ENCODE peak calls at places on chromosomes 13 and 19, in ten cellular contexts. One of them, this sample, is unnamed.

GRCh38 chr13:51623473-51623872 is 39.2 kb downstream of the WDFY2 start:
- DNase-seq in H1: no peak
- DNase-seq in erythroblast: peak
- DNase-seq in HepG2: no peak
- DNase-seq in breast epithelium: no peak
- DNase-seq in uterus: no peak
- DNase-seq in ovary: no peak
- DNase-seq in upper lobe of left lung: no peak
- DNase-seq in heart left ventricle: no peak
- DNase-seq in lower leg skin: no peak
- DNase-seq in this sample: no peak

GRCh38 chr13:40798380-40798779 is 9.0 kb downstream of the SLC25A15 start:
- DNase-seq in H1: no peak
- DNase-seq in erythroblast: peak
- DNase-seq in HepG2: no peak
- DNase-seq in breast epithelium: no peak
- DNase-seq in uterus: no peak
- DNase-seq in ovary: no peak
- DNase-seq in upper lobe of left lung: no peak
- DNase-seq in heart left ventricle: no peak
- DNase-seq in lower leg skin: no peak
- DNase-seq in this sample: no peak

GRCh38 chr13:36001561-36001960 is 129.6 kb downstream of the DCLK1 start:
- DNase-seq in H1: no peak
- DNase-seq in erythroblast: no peak
- DNase-seq in HepG2: no peak
- DNase-seq in breast epithelium: no peak
- DNase-seq in uterus: no peak
- DNase-seq in ovary: no peak
- DNase-seq in upper lobe of left lung: no peak
- DNase-seq in heart left ventricle: no peak
- DNase-seq in lower leg skin: no peak
- DNase-seq in this sample: no peak

GRCh38 chr19:19485161-19485997 is 30.0 kb downstream of the TSSK6 start:
- DNase-seq in H1: no peak
- DNase-seq in erythroblast: no peak
- DNase-seq in HepG2: no peak
- DNase-seq in breast epithelium: no peak
- DNase-seq in uterus: no peak
- DNase-seq in ovary: no peak
- DNase-seq in upper lobe of left lung: no peak
- DNase-seq in heart left ventricle: peak
- DNase-seq in lower leg skin: no peak
- DNase-seq in this sample: no peak

GRCh38 chr19:21907516-21907915 is 71.5 kb upstream of the ZNF43 start:
- DNase-seq in H1: no peak
- DNase-seq in erythroblast: no peak
- DNase-seq in HepG2: no peak
- DNase-seq in breast epithelium: no peak
- DNase-seq in uterus: no peak
- DNase-seq in ovary: no peak
- DNase-seq in upper lobe of left lung: no peak
- DNase-seq in heart left ventricle: no peak
- DNase-seq in lower leg skin: no peak
- DNase-seq in this sample: no peak

GRCh38 chr19:14090509-14091085 is at the start of gene SAMD1:
- DNase-seq in H1: no peak
- DNase-seq in erythroblast: peak
- DNase-seq in HepG2: peak
- DNase-seq in breast epithelium: peak
- DNase-seq in uterus: peak
- DNase-seq in ovary: peak
- DNase-seq in upper lobe of left lung: peak
- DNase-seq in heart left ventricle: peak
- DNase-seq in lower leg skin: peak
- DNase-seq in this sample: peak

GRCh38 chr13:31000889-31001288 is 68.4 kb downstream of the TEX26 start:
- DNase-seq in H1: no peak
- DNase-seq in erythroblast: no peak
- DNase-seq in HepG2: no peak
- DNase-seq in breast epithelium: no peak
- DNase-seq in uterus: no peak
- DNase-seq in ovary: no peak
- DNase-seq in upper lobe of left lung: no peak
- DNase-seq in heart left ventricle: no peak
- DNase-seq in lower leg skin: no peak
- DNase-seq in this sample: no peak

GRCh38 chr13:20221772-20222171 is 10.3 kb downstream of the GJB6 start:
- DNase-seq in H1: no peak
- DNase-seq in erythroblast: no peak
- DNase-seq in HepG2: no peak
- DNase-seq in breast epithelium: no peak
- DNase-seq in uterus: no peak
- DNase-seq in ovary: no peak
- DNase-seq in upper lobe of left lung: no peak
- DNase-seq in heart left ventricle: no peak
- DNase-seq in lower leg skin: no peak
- DNase-seq in this sample: no peak

GRCh38 chr19:40808497-40808896 is 9.5 kb downstream of the EGLN2 start:
- DNase-seq in H1: no peak
- DNase-seq in erythroblast: no peak
- DNase-seq in HepG2: no peak
- DNase-seq in breast epithelium: no peak
- DNase-seq in uterus: no peak
- DNase-seq in ovary: no peak
- DNase-seq in upper lobe of left lung: no peak
- DNase-seq in heart left ventricle: no peak
- DNase-seq in lower leg skin: no peak
- DNase-seq in this sample: no peak

GRCh38 chr19:40810160-40810559 is 11.2 kb downstream of the EGLN2 start:
- DNase-seq in H1: no peak
- DNase-seq in erythroblast: no peak
- DNase-seq in HepG2: no peak
- DNase-seq in breast epithelium: no peak
- DNase-seq in uterus: peak
- DNase-seq in ovary: no peak
- DNase-seq in upper lobe of left lung: no peak
- DNase-seq in heart left ventricle: no peak
- DNase-seq in lower leg skin: no peak
- DNase-seq in this sample: no peak

GRCh38 chr19:40807147-40808020 is 8.4 kb downstream of the EGLN2 start:
- DNase-seq in H1: no peak
- DNase-seq in erythroblast: no peak
- DNase-seq in HepG2: peak
- DNase-seq in breast epithelium: no peak
- DNase-seq in uterus: peak
- DNase-seq in ovary: no peak
- DNase-seq in upper lobe of left lung: no peak
- DNase-seq in heart left ventricle: no peak
- DNase-seq in lower leg skin: no peak
- DNase-seq in this sample: no peak

GRCh38 chr19:40808021-40808325 is 9.0 kb downstream of the EGLN2 start:
- DNase-seq in H1: no peak
- DNase-seq in erythroblast: no peak
- DNase-seq in HepG2: no peak
- DNase-seq in breast epithelium: no peak
- DNase-seq in uterus: peak
- DNase-seq in ovary: no peak
- DNase-seq in upper lobe of left lung: no peak
- DNase-seq in heart left ventricle: no peak
- DNase-seq in lower leg skin: no peak
- DNase-seq in this sample: no peak

DNA sequence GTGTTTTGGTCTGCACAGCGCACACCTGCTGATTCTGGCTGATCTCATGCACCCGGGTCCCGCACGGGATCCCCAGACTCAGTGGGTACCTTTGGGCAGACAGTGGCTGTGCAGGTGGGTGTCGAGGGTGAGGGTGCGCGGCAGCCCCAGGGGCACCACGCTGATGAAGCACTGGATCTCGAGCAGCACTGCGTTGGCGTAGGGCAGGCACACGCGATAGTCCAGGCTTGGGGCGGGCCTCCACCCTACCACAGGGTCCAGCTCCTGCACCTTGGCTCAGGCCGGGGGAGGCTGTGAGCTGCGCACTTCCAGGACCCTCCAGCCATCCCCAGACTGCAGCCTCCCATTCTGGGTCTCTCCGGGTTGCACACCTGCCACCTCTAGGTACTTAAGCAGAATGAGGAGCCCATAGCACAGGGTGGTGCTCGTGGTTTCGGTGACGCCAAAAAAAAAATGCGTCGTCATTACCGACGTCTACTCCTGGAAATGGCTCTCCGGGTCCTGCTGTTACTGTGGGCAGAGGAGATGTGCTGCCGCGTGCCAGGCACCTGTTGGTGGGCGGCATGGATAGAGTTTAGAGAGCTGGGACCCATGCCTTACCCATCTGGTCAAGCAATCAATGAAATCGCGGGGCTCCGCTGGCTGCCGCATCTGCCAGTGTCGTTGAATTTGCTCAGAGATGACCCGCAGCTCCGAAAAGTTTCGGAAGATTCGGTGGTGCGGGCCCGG is 10.5 kb downstream of the EGLN2 start:
- DNase-seq in H1: no peak
- DNase-seq in erythroblast: no peak
- DNase-seq in HepG2: no peak
- DNase-seq in breast epithelium: no peak
- DNase-seq in uterus: peak
- DNase-seq in ovary: no peak
- DNase-seq in upper lobe of left lung: peak
- DNase-seq in heart left ventricle: peak
- DNase-seq in lower leg skin: no peak
- DNase-seq in this sample: no peak
- TF ChIP-seq POLR2A in H1: no peak
- TF ChIP-seq POLR2A in erythroblast: no peak
- TF ChIP-seq POLR2A in HepG2: no peak
- TF ChIP-seq POLR2A in breast epithelium: no peak
- TF ChIP-seq POLR2A in uterus: no peak
- TF ChIP-seq POLR2A in ovary: no peak
- TF ChIP-seq POLR2A in upper lobe of left lung: no peak
- TF ChIP-seq POLR2A in heart left ventricle: no peak
- TF ChIP-seq POLR2A in lower leg skin: no peak
- TF ChIP-seq POLR2A in this sample: no peak

GRCh38 chr19:16324384-16325160 is at the start of gene KLF2:
- DNase-seq in H1: no peak
- DNase-seq in erythroblast: peak
- DNase-seq in HepG2: peak
- DNase-seq in breast epithelium: peak
- DNase-seq in uterus: peak
- DNase-seq in ovary: peak
- DNase-seq in upper lobe of left lung: peak
- DNase-seq in heart left ventricle: peak
- DNase-seq in lower leg skin: peak
- DNase-seq in this sample: peak
- TF ChIP-seq POLR2A in H1: no peak
- TF ChIP-seq POLR2A in erythroblast: no peak
- TF ChIP-seq POLR2A in HepG2: no peak
- TF ChIP-seq POLR2A in breast epithelium: peak
- TF ChIP-seq POLR2A in uterus: peak
- TF ChIP-seq POLR2A in ovary: peak
- TF ChIP-seq POLR2A in upper lobe of left lung: peak
- TF ChIP-seq POLR2A in heart left ventricle: peak
- TF ChIP-seq POLR2A in lower leg skin: no peak
- TF ChIP-seq POLR2A in this sample: peak

GRCh38 chr19:3403489-3404323 is 37.3 kb downstream of the NFIC start:
- DNase-seq in H1: no peak
- DNase-seq in erythroblast: no peak
- DNase-seq in HepG2: peak
- DNase-seq in breast epithelium: peak
- DNase-seq in uterus: peak
- DNase-seq in ovary: peak
- DNase-seq in upper lobe of left lung: peak
- DNase-seq in heart left ventricle: peak
- DNase-seq in lower leg skin: peak
- DNase-seq in this sample: peak

GRCh38 chr19:3406571-3407111 is 40.3 kb downstream of the NFIC start:
- DNase-seq in H1: no peak
- DNase-seq in erythroblast: no peak
- DNase-seq in HepG2: no peak
- DNase-seq in breast epithelium: no peak
- DNase-seq in uterus: no peak
- DNase-seq in ovary: peak
- DNase-seq in upper lobe of left lung: no peak
- DNase-seq in heart left ventricle: no peak
- DNase-seq in lower leg skin: no peak
- DNase-seq in this sample: no peak

GRCh38 chr19:3405261-3405653 is 38.9 kb downstream of the NFIC start:
- DNase-seq in H1: no peak
- DNase-seq in erythroblast: no peak
- DNase-seq in HepG2: no peak
- DNase-seq in breast epithelium: no peak
- DNase-seq in uterus: no peak
- DNase-seq in ovary: no peak
- DNase-seq in upper lobe of left lung: no peak
- DNase-seq in heart left ventricle: no peak
- DNase-seq in lower leg skin: no peak
- DNase-seq in this sample: no peak

GRCh38 chr19:3402631-3403443 is 36.5 kb downstream of the NFIC start:
- DNase-seq in H1: no peak
- DNase-seq in erythroblast: no peak
- DNase-seq in HepG2: no peak
- DNase-seq in breast epithelium: no peak
- DNase-seq in uterus: no peak
- DNase-seq in ovary: no peak
- DNase-seq in upper lobe of left lung: no peak
- DNase-seq in heart left ventricle: no peak
- DNase-seq in lower leg skin: no peak
- DNase-seq in this sample: no peak

DNA sequence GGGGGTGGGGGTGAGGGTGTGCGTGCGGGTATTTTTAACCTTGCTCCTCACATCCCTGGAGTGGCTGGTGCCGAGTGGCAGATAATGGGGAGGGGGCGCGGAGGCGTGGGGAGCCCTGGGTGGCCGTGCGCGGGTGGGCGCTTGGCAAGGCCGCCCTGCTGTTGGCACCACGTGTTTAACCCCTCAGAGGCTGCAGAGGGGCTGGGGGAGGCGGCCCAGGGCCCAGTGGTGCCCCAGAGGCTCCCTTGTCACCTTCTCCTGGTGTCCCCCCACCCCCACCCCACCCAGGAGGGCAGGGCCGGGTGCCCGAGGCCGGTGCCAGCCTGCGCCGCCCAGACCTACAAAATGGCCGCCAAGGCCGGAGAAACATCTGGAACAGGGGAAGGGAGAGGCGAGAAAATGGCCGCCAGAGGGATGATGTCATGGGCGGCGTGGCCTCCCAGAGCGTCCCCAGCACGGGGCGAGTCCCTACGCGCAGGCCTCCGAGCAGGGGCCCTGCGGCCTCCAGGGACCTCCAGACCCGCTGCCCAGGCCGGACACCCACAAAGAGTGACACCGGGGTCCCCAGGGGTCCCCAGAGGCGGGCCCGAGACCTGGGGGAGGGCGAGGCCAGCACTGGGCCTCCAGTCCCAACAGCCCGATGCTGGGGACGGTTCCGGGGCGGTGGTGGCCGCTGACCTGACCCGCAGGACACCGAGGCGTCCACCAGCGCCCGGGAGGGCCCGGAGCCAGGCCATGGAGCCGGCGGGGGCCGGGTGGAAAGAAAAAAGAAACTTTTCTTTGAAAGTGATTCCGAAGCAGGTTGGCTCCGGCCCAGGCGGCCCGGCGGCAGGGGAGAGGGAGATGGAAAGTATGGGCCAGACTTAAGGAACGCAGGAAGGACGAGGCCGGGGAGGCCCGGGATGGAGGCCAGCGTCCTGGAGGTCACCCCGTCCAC is 38.2 kb downstream of the NFIC start:
- DNase-seq in H1: no peak
- DNase-seq in erythroblast: no peak
- DNase-seq in HepG2: no peak
- DNase-seq in breast epithelium: peak
- DNase-seq in uterus: peak
- DNase-seq in ovary: peak
- DNase-seq in upper lobe of left lung: peak
- DNase-seq in heart left ventricle: peak
- DNase-seq in lower leg skin: peak
- DNase-seq in this sample: no peak
- TF ChIP-seq POLR2A in H1: no peak
- TF ChIP-seq POLR2A in erythroblast: no peak
- TF ChIP-seq POLR2A in HepG2: no peak
- TF ChIP-seq POLR2A in breast epithelium: peak
- TF ChIP-seq POLR2A in uterus: peak
- TF ChIP-seq POLR2A in ovary: peak
- TF ChIP-seq POLR2A in upper lobe of left lung: peak
- TF ChIP-seq POLR2A in heart left ventricle: peak
- TF ChIP-seq POLR2A in lower leg skin: no peak
- TF ChIP-seq POLR2A in this sample: peak

DNA sequence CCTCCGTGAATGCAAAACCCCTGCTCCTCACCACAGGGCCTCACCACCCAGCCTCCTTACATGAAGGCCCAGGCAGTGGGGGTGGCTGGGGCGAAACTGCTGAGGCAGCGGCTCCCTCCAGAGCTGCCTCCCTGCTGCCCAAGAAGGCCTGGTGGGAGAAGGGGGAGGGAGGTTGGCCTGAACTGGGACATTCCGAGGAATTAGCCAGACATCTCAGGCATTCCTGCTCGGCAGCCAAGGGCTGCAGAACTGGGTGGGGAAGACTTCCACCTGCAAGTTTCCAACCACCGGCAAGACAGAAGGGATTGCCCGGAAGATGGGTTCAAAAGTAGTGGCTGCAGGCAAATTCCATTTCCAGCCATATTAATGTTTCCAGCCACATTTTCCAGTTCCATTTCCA is 2.3 kb upstream of the PSPN start:
- DNase-seq in H1: no peak
- DNase-seq in erythroblast: no peak
- DNase-seq in HepG2: no peak
- DNase-seq in breast epithelium: peak
- DNase-seq in uterus: peak
- DNase-seq in ovary: no peak
- DNase-seq in upper lobe of left lung: no peak
- DNase-seq in heart left ventricle: no peak
- DNase-seq in lower leg skin: no peak
- DNase-seq in this sample: no peak
- TF ChIP-seq POLR2A in H1: no peak
- TF ChIP-seq POLR2A in erythroblast: no peak
- TF ChIP-seq POLR2A in HepG2: no peak
- TF ChIP-seq POLR2A in breast epithelium: no peak
- TF ChIP-seq POLR2A in uterus: no peak
- TF ChIP-seq POLR2A in ovary: no peak
- TF ChIP-seq POLR2A in upper lobe of left lung: no peak
- TF ChIP-seq POLR2A in heart left ventricle: no peak
- TF ChIP-seq POLR2A in lower leg skin: no peak
- TF ChIP-seq POLR2A in this sample: no peak

This sample was measured in H54.